ENCODE peak calls at places on chromosomes 5 and 9, in five cellular contexts. D is KBM-7, L is adrenal gland, T is AG08395, I is amniotic epithelial cell. F is an unnamed sample.

GRCh38 chr5:73975855-73976254 is 349.9 kb downstream of the ARHGEF28 start:
- DNase-seq in D (no peak), T (no peak), L (no peak), I (no peak), F (no peak)

GRCh38 chr9:96232539-96233241 is 69.3 kb downstream of the HSD17B3 start:
- DNase-seq in L (peak; percentile 59), I (peak; percentile 36), D (peak; percentile 37), T (peak; percentile 80), F (peak; percentile 63)

GRCh38 chr9:15231788-15232635 is 75.0 kb downstream of the TTC39B start:
- DNase-seq in D (peak; percentile 33), I (peak; percentile 63), T (no peak), L (peak; percentile 32), F (peak; percentile 60)

GRCh38 chr9:107208121-107208520 is 75.0 kb upstream of the RAD23B start:
- DNase-seq in T (no peak), L (no peak), I (peak; percentile 68), D (no peak), F (peak; percentile 72)

GRCh38 chr5:147743686-147744332 is 38.7 kb downstream of the JAKMIP2 start:
- DNase-seq in I (peak; percentile 3), D (no peak), L (peak; percentile 57), T (no peak), F (no peak)

GRCh38 chr5:119743927-119744326 is 114.6 kb downstream of the FAM170A start:
- DNase-seq in D (peak; percentile 70), I (peak; percentile 54), T (peak; percentile 6), L (no peak), F (peak; percentile 60)

GRCh38 chr5:16897284-16897704 is 38.8 kb downstream of the MYO10 start:
- DNase-seq in L (no peak), I (peak; percentile 99), D (no peak), T (peak; percentile 21), F (peak; percentile 47)

GRCh38 chr5:68661237-68661636 is 432.6 kb upstream of the SLC30A5 start:
- DNase-seq in L (no peak), D (peak; percentile 6), T (peak; percentile 54), I (peak; percentile 32), F (peak; percentile 53)

GRCh38 chr5:67156976-67157583 is 39.5 kb downstream of the CD180 start:
- DNase-seq in I (peak; percentile 21), D (peak; percentile 58), L (no peak), T (peak; percentile 31), F (peak; percentile 36)

GRCh38 chr9:90808890-90809685 is 7.5 kb downstream of the SYK start:
- DNase-seq in L (peak; percentile 28), T (no peak), I (no peak), D (peak; percentile 86), F (no peak)

GRCh38 chr9:70093944-70094343 is 50.3 kb downstream of the MAMDC2 start:
- DNase-seq in D (no peak), I (peak; percentile 34), L (no peak), T (peak; percentile 12), F (no peak)

GRCh38 chr5:35001842-35002241 is 45.9 kb downstream of the AGXT2 start:
- DNase-seq in D (no peak), I (no peak), L (no peak), T (no peak), F (no peak)

GRCh38 chr9:113178087-113178486 is 27.3 kb downstream of the SLC31A2 start:
- DNase-seq in L (no peak), D (no peak), T (peak; percentile 65), I (peak; percentile 79), F (peak; percentile 61)

GRCh38 chr5:135700731-135701130 is 121.9 kb upstream of the CXCL14 start:
- DNase-seq in T (no peak), D (no peak), L (peak; percentile 7), I (no peak), F (no peak)

GRCh38 chr5:13632676-13633075 is 311.8 kb downstream of the DNAH5 start:
- DNase-seq in D (no peak), L (no peak), I (no peak), T (peak; percentile 54), F (no peak)

GRCh38 chr9:107759823-107760166 is 270.2 kb upstream of the KLF4 start:
- DNase-seq in L (no peak), I (no peak), T (no peak), D (no peak), F (no peak)

GRCh38 chr5:73825219-73825618 is 199.2 kb downstream of the ARHGEF28 start:
- DNase-seq in L (no peak), D (no peak), T (no peak), I (no peak), F (no peak)

GRCh38 chr5:143068712-143069111 is 298.5 kb downstream of the ARHGAP26 start:
- DNase-seq in T (no peak), L (no peak), D (no peak), I (peak; percentile 50), F (no peak)

GRCh38 chr5:96962540-96962991 is 26.7 kb downstream of the LNPEP start:
- DNase-seq in I (no peak), L (no peak), D (peak; percentile 42), T (no peak), F (no peak)

GRCh38 chr5:7849531-7850240 is 1.2 kb downstream of the CFAP90 start:
- DNase-seq in L (no peak), T (no peak), D (no peak), I (no peak), F (no peak)

GRCh38 chr5:20554001-20554400 is 566.0 kb upstream of the CDH18 start:
- DNase-seq in D (no peak), I (peak; percentile 35), T (no peak), L (no peak), F (peak; percentile 75)